ENCODE peak calls at places on chromosomes 11 and 22, in six cellular contexts. L is endodermal cell; C is CD4-positive, alpha-beta T cell; Z is brain microvascular endothelial cell; M is progenitor cell of endocrine pancreas; V is astrocyte of the spinal cord. O is an unnamed sample.

GRCh38 chr22:50171965-50172421 is 1.5 kb downstream of the PANX2 start:
- DNase-seq in L (no peak), C (no peak), Z (no peak), M (no peak), V (no peak), O (no peak)

GRCh38 chr22:49344196-49344595 is 483.5 kb downstream of the BRD1 start:
- DNase-seq in L (peak; percentile 22), C (no peak), Z (no peak), M (no peak), V (no peak), O (no peak)

GRCh38 chr11:62574363-62575057 is 819 bp upstream of the EEF1G start:
- DNase-seq in L (peak; percentile 54), C (no peak), Z (no peak), M (no peak), V (no peak), O (peak; percentile 37)

GRCh38 chr11:124123587-124123986 is 8.3 kb downstream of the VWA5A start:
- DNase-seq in L (peak; percentile 57), C (no peak), Z (no peak), M (no peak), V (no peak), O (no peak)

GRCh38 chr22:42473484-42474193 is 41.4 kb upstream of the NFAM1 start:
- DNase-seq in L (no peak), C (no peak), Z (peak; percentile 62), M (no peak), V (peak; percentile 45), O (no peak)

GRCh38 chr22:32697331-32697995 is 104.0 kb upstream of the TIMP3 start:
- DNase-seq in L (no peak), C (no peak), Z (no peak), M (no peak), V (no peak), O (no peak)

GRCh38 chr11:111604392-111605009 is 2.3 kb downstream of the SIK2 start:
- DNase-seq in L (no peak), C (no peak), Z (peak; percentile 34), M (no peak), V (peak; percentile 57), O (no peak)

GRCh38 chr11:61694971-61695706 is 14.9 kb downstream of the DAGLA start:
- DNase-seq in L (peak; percentile 85), C (no peak), Z (no peak), M (no peak), V (no peak), O (no peak)

GRCh38 chr22:44274918-44275665 is 37.7 kb downstream of the SHISAL1 start:
- DNase-seq in L (peak; percentile 39), C (no peak), Z (no peak), M (no peak), V (no peak), O (no peak)

GRCh38 chr11:108431997-108432396 is 35.3 kb downstream of the C11orf65 start:
- DNase-seq in L (no peak), C (no peak), Z (no peak), M (no peak), V (no peak), O (no peak)

GRCh38 chr11:71406681-71407080 is 41.5 kb downstream of the DHCR7 start:
- DNase-seq in L (no peak), C (no peak), Z (no peak), M (no peak), V (no peak), O (no peak)

GRCh38 chr11:56932572-56933235 is 56.0 kb upstream of the OR5AK2 start:
- DNase-seq in L (no peak), C (no peak), Z (peak; percentile 79), M (no peak), V (peak; percentile 37), O (no peak)

GRCh38 chr11:63227521-63228107 is 15.8 kb downstream of the SLC22A25 start:
- DNase-seq in L (no peak), C (no peak), Z (no peak), M (no peak), V (no peak), O (no peak)

GRCh38 chr11:117704416-117705150 is 92.4 kb downstream of the DSCAML1 start:
- DNase-seq in L (peak; percentile 57), C (no peak), Z (no peak), M (no peak), V (no peak), O (no peak)

GRCh38 chr11:130379276-130379675 is 49.1 kb downstream of the ADAMTS8 start:
- DNase-seq in L (peak; percentile 20), C (no peak), Z (no peak), M (no peak), V (no peak), O (no peak)

GRCh38 chr11:11916981-11917399 is 75.2 kb downstream of the USP47 start:
- DNase-seq in L (no peak), C (no peak), Z (peak; percentile 81), M (no peak), V (peak; percentile 88), O (no peak)

GRCh38 chr22:26235792-26236191 is 66.5 kb downstream of the SEZ6L start:
- DNase-seq in L (no peak), C (no peak), Z (no peak), M (no peak), V (no peak), O (no peak)

GRCh38 chr11:71435278-71435951 is 12.8 kb downstream of the DHCR7 start:
- DNase-seq in L (no peak), C (no peak), Z (no peak), M (no peak), V (no peak), O (no peak)

GRCh38 chr22:26756675-26757293 is 99.4 kb downstream of the MIAT start:
- DNase-seq in L (peak; percentile 87), C (no peak), Z (peak; percentile 49), M (peak; percentile 48), V (peak; percentile 48), O (peak; percentile 57)

GRCh38 chr11:82790723-82791487 is 57.2 kb upstream of the FAM181B start:
- DNase-seq in L (peak; percentile 48), C (no peak), Z (no peak), M (no peak), V (peak; percentile 8), O (no peak)

GRCh38 chr11:121225402-121225801 is 67.2 kb upstream of the SC5D start:
- DNase-seq in L (no peak), C (no peak), Z (no peak), M (no peak), V (no peak), O (no peak)

GRCh38 chr11:118295834-118296454 is 8.6 kb upstream of the CD3E start:
- DNase-seq in L (peak; percentile 53), C (peak; percentile 32), Z (peak; percentile 26), M (no peak), V (peak; percentile 6), O (no peak)

GRCh38 chr11:43410394-43410793 is 51.7 kb downstream of the TTC17 start:
- DNase-seq in L (no peak), C (no peak), Z (no peak), M (no peak), V (no peak), O (no peak)

GRCh38 chr11:22472306-22472705 is 134.1 kb downstream of the SLC17A6 start:
- DNase-seq in L (peak; percentile 67), C (no peak), Z (no peak), M (no peak), V (no peak), O (no peak)

GRCh38 chr11:13962562-13963168 is at the start of gene SPON1:
- DNase-seq in L (peak; percentile 91), C (peak; percentile 48), Z (no peak), M (peak; percentile 58), V (peak; percentile 25), O (peak; percentile 73)

GRCh38 chr11:28619870-28620540 is 511.8 kb downstream of the METTL15 start:
- DNase-seq in L (no peak), C (no peak), Z (peak; percentile 63), M (no peak), V (peak; percentile 60), O (no peak)

GRCh38 chr22:37662039-37662438 is 3.5 kb downstream of the PDXP start:
- DNase-seq in L (no peak), C (no peak), Z (no peak), M (no peak), V (no peak), O (no peak)

GRCh38 chr22:20029550-20030225 is 8.8 kb downstream of the TANGO2 start:
- DNase-seq in L (no peak), C (no peak), Z (no peak), M (no peak), V (no peak), O (no peak)

GRCh38 chr22:20026204-20026908 is 5.4 kb downstream of the TANGO2 start:
- DNase-seq in L (no peak), C (no peak), Z (no peak), M (no peak), V (no peak), O (peak; percentile 4)

GRCh38 chr22:20026996-20027601 is 6.2 kb downstream of the TANGO2 start:
- DNase-seq in L (no peak), C (no peak), Z (no peak), M (no peak), V (no peak), O (no peak)

GRCh38 chr22:20028855-20029549 is 8.1 kb downstream of the TANGO2 start:
- DNase-seq in L (no peak), C (no peak), Z (no peak), M (no peak), V (no peak), O (no peak)

GRCh38 chr22:20027966-20028854 is 7.3 kb downstream of the TANGO2 start:
- DNase-seq in L (no peak), C (no peak), Z (peak; percentile 20), M (no peak), V (no peak), O (no peak)
- TF ChIP-seq CTCF in L (peak; percentile 49), C (peak; percentile 24), Z (peak; percentile 63), M (peak; percentile 28), V (peak; percentile 42), O (no peak)

DNA sequence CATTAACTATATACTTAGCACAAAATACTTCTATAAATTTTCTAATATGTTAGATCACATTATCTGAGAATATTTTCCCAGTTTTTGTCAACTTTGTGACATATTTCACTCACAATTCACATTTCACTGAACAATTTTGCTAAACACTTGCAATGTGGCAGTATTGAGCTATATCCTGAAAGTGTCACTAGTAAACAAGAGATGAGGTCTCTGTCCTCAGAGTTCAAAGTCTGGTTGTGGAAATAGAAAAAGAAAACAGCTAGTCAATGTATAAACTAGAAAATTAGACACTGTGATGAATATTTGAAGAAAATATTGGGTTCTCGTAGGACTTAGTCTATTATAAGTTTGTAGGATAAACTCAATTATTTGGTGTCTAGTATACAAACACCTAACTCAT is 87.4 kb upstream of the CHORDC1 start:
- DNase-seq in L (no peak), C (no peak), Z (no peak), M (no peak), V (no peak), O (no peak)
- TF ChIP-seq CTCF in L (no peak), C (no peak), Z (no peak), M (no peak), V (no peak), O (no peak)

GRCh38 chr11:35912883-35913614 is 30.8 kb upstream of the LDLRAD3 start:
- DNase-seq in L (no peak), C (no peak), Z (no peak), M (no peak), V (no peak), O (no peak)
- TF ChIP-seq CTCF in L (no peak), C (no peak), Z (no peak), M (no peak), V (no peak), O (no peak)

DNA sequence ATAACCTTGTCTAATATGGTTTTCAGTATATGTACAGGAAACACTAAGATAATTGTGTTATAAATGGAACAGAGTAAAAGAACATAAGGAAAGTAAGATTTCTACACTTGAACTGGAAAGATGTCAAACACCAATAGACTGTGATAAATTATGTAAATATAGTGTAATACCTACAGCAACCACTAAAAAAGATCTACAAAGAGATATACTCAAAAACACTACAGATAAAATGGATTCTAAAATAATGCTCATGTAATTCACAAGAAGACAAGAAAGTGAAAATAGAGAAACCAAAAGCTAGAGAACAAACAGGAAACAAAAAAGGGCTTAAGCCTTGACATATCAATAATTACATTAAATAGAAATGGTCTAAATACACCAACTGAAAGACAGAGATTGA is 30.9 kb downstream of the DEUP1 start:
- DNase-seq in L (no peak), C (no peak), Z (no peak), M (no peak), V (no peak), O (no peak)
- TF ChIP-seq CTCF in L (peak; percentile 52), C (no peak), Z (no peak), M (no peak), V (no peak), O (peak; percentile 51)